ENCODE peak calls at places on chromosomes 2 and 18, in four cellular contexts. V is GM23338, R is heart right ventricle, L is ovary. B is an unnamed sample. For H3K36me3 and H3K27me3, the result is how much of the 10 kb centered on the place peaks cover.

GRCh38 chr2:157150747-157151146 is 106.8 kb upstream of the GALNT5 start:
- DNase-seq in V (no peak), R (no peak), L (no peak), B (no peak)

GRCh38 chr2:953408-953807 is 2.8 kb downstream of the SNTG2 start:
- DNase-seq in V (no peak), R (no peak), L (no peak), B (no peak)

GRCh38 chr18:57223160-57223870 is 76.4 kb downstream of the BOD1L2 start:
- DNase-seq in V (no peak), R (no peak), L (no peak), B (no peak)

GRCh38 chr2:160491922-160492371 is 1.7 kb downstream of the RBMS1 start:
- DNase-seq in V (peak), R (no peak), L (no peak), B (no peak)

GRCh38 chr2:239014458-239014857 is 166.6 kb downstream of the TWIST2 start:
- DNase-seq in V (no peak), R (no peak), L (no peak), B (peak)

GRCh38 chr18:3852321-3852720 is 402.3 kb downstream of the TGIF1 start:
- DNase-seq in V (peak), R (no peak), L (no peak), B (peak)

GRCh38 chr2:170221317-170222288 is 43.7 kb downstream of the MYO3B start:
- DNase-seq in V (no peak), R (no peak), L (no peak), B (no peak)

GRCh38 chr2:221675509-221675908 is 103.4 kb upstream of the EPHA4 start:
- DNase-seq in V (no peak), R (no peak), L (no peak), B (no peak)

GRCh38 chr2:230408244-230408842 is 7.7 kb upstream of the SP100 start:
- DNase-seq in V (no peak), R (no peak), L (no peak), B (no peak)

GRCh38 chr2:58893645-58894336 is 652.7 kb upstream of the FANCL start:
- DNase-seq in V (no peak), R (no peak), L (no peak), B (no peak)

GRCh38 chr2:118850171-118850900 is 2.9 kb upstream of the EN1 start:
- DNase-seq in V (peak), R (no peak), L (no peak), B (peak)

GRCh38 chr2:231187736-231188505 is 10.5 kb upstream of the ARMC9 start:
- DNase-seq in V (no peak), R (peak), L (peak), B (no peak)

DNA sequence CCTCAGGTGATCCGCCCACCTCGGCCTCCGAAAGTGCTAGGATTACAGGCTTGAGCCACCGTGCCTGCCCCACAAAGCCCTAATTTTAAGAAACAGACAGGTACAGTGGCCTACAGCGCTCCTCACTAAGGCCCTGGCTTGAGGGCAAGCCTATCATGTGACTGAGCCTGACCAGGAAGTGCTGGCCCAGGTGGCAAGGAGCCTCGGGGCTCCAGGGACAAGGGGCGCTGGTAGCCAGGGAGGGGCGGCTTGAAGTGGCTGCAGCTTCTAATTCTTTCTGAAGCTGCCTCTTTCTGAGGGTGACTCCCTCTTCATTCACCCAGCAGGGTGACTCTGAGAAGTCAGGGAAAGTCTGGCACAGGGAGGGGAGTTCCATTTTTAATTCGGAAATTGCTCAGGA is 115.8 kb downstream of the FAM210A start:
- DNase-seq in V (no peak), R (no peak), L (no peak), B (peak)
- H3K4me3 ChIP-seq in V (no peak), R (peak), L (no peak), B (no peak)

DNA sequence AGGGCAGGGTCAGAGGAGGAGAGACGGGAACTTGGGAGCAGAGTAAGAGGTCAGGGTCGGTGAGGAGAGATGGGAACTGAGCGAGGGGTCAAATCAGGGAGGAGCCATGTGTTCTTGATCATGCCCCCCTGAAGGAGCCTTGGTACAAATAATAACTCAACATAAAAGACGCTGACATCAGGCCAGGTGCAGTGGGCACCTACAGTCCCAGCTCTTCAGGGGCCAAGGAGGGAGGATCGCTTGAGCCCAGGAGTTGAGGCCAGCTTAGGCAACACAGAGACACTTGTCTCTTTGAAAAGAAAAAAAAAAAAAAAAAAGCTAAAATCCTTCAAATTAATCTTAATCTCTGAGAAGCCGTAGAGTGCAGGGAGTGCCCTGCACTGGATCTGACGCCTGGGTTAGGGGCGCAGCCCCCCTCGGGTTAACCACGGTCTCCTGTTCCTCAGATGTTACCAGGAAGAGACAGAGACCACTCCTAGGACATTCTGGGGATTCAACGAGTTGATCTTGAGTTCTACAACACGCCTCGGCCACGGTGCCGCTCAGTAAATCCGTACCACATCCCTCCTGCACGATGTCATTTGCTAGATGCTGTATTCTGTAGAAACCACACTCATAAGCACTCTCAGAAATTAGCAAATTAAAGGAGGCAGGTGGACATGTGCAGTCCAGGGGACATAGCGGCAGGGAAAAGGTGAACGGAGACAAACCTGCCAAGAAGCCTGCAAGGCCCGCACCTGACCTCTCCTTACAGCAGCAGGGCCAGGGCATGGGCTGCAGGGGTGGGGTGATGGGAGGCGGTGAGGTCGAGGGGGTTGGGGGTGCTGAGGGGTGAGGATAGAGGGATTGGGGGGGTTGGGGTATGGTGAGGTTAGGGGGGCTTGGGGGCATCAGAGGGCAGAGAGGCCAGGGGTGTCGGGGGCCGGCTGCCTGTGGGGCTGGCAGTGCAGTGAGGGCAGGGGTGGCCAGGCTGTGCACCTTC is 29.2 kb downstream of the SLC66A2 start:
- DNase-seq in V (no peak), R (no peak), L (peak), B (no peak)
- H3K36me3 ChIP-seq in V (under half), R (under half), L (under half), B (under half)

DNA sequence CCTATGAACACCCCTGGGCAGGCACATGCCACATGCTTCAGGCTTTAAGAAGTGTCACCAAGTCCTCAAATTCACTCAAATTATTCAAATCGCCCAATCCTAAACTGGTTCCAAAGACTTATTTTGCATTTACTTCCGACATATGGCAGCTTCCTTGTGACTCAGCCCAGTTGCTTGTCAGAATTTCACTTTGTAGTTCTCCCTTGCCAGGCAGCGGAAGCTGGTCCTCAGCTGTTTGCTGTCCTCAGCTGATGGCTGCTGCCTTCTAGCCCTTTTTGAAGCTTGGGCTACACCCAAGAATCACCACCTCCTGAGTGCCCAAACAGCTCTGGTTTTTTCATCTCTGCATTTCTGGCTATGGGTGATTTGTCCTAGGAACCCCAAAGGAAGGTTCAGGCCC is 105.5 kb upstream of the LMAN1 start:
- DNase-seq in V (no peak), R (no peak), L (no peak), B (no peak)
- H3K27me3 ChIP-seq in V (under half), R (under half), L (under half), B (under half)

GRCh38 chr2:17879137-17879912 is 858 bp downstream of the KCNS3 start:
- DNase-seq in V (peak), R (peak), L (no peak), B (peak)

GRCh38 chr2:17876590-17876989 is 1.9 kb upstream of the KCNS3 start:
- DNase-seq in V (no peak), R (no peak), L (no peak), B (no peak)

GRCh38 chr2:17879913-17880274 is 1.4 kb downstream of the KCNS3 start:
- DNase-seq in V (no peak), R (no peak), L (no peak), B (no peak)

GRCh38 chr2:17878222-17879136 is at the start of gene KCNS3:
- DNase-seq in V (peak), R (peak), L (peak), B (peak)

DNA sequence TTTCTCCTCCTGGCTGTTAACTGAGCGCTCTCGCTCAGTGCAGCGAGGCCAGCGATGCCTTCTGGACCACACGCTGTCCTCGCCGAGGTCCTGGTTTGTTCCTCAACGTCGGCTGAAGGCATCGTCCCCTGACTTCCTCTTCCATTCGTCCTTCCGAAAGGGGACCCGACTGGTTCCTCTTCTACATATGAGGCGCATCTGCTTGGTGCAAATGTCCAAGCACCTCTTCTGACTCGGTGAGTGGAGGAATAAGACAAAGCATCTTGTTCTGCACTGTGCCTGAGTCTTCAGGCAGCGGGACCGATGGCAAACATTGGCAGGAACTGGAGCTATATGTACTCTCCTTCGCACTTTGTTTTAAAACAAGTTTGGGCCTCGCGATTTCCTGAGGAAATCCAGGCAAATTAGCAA is 651 bp upstream of the KCNS3 start:
- DNase-seq in V (peak), R (peak), L (no peak), B (peak)
- H3K4me3 ChIP-seq in V (peak), R (peak), L (peak), B (peak)